ENCODE peak calls at places on chromosomes 16 and 17, in seven cellular contexts. One of them, this sample, is unnamed.
A peak's percentile ranks its signal among the peaks of the same experiment; 100 is the strongest.

GRCh38 chr17:28018439-28019070 is 23.9 kb upstream of the NLK start:
- DNase-seq in NB4: no peak
- DNase-seq in progenitor cell of endocrine pancreas: no peak
- DNase-seq in psoas muscle: no peak
- DNase-seq in activated B cell treated with CpG ODN at 0.5 μM for 24 hours: no peak
- DNase-seq in A549: no peak
- DNase-seq in A673: no peak
- DNase-seq in this sample: no peak

GRCh38 chr17:59837362-59838195 is 55.2 kb downstream of the TUBD1 start:
- DNase-seq in activated B cell treated with CpG ODN at 0.5 μM for 24 hours: no peak
- DNase-seq in A673: peak; percentile 100
- DNase-seq in NB4: peak; percentile 98
- DNase-seq in A549: peak; percentile 81
- DNase-seq in psoas muscle: no peak
- DNase-seq in progenitor cell of endocrine pancreas: peak; percentile 44
- DNase-seq in this sample: peak; percentile 60

GRCh38 chr17:42178817-42179216 is 2.1 kb downstream of the KCNH4 start:
- DNase-seq in NB4: peak; percentile 78
- DNase-seq in progenitor cell of endocrine pancreas: no peak
- DNase-seq in A673: no peak
- DNase-seq in psoas muscle: no peak
- DNase-seq in A549: no peak
- DNase-seq in activated B cell treated with CpG ODN at 0.5 μM for 24 hours: peak; percentile 34
- DNase-seq in this sample: no peak

GRCh38 chr17:79874329-79874981 is 35.2 kb upstream of the CBX4 start:
- DNase-seq in progenitor cell of endocrine pancreas: no peak
- DNase-seq in A549: peak; percentile 95
- DNase-seq in A673: peak; percentile 58
- DNase-seq in activated B cell treated with CpG ODN at 0.5 μM for 24 hours: no peak
- DNase-seq in NB4: peak; percentile 53
- DNase-seq in psoas muscle: no peak
- DNase-seq in this sample: no peak

GRCh38 chr16:9946022-9946720 is 236.1 kb downstream of the GRIN2A start:
- DNase-seq in A673: no peak
- DNase-seq in NB4: no peak
- DNase-seq in progenitor cell of endocrine pancreas: no peak
- DNase-seq in psoas muscle: no peak
- DNase-seq in activated B cell treated with CpG ODN at 0.5 μM for 24 hours: no peak
- DNase-seq in A549: no peak
- DNase-seq in this sample: no peak

GRCh38 chr16:84324439-84325262 is 30.0 kb downstream of the WFDC1 start:
- DNase-seq in A549: no peak
- DNase-seq in progenitor cell of endocrine pancreas: no peak
- DNase-seq in NB4: peak; percentile 60
- DNase-seq in psoas muscle: no peak
- DNase-seq in A673: no peak
- DNase-seq in activated B cell treated with CpG ODN at 0.5 μM for 24 hours: no peak
- DNase-seq in this sample: no peak

GRCh38 chr16:13923703-13924298 is 3.8 kb downstream of the ERCC4 start:
- DNase-seq in A673: peak; percentile 74
- DNase-seq in A549: peak; percentile 36
- DNase-seq in progenitor cell of endocrine pancreas: no peak
- DNase-seq in activated B cell treated with CpG ODN at 0.5 μM for 24 hours: no peak
- DNase-seq in psoas muscle: no peak
- DNase-seq in NB4: peak; percentile 70
- DNase-seq in this sample: no peak

GRCh38 chr17:74631468-74632195 is 8.1 kb upstream of the CD300E start:
- DNase-seq in NB4: peak; percentile 92
- DNase-seq in activated B cell treated with CpG ODN at 0.5 μM for 24 hours: no peak
- DNase-seq in A549: no peak
- DNase-seq in progenitor cell of endocrine pancreas: no peak
- DNase-seq in psoas muscle: no peak
- DNase-seq in A673: no peak
- DNase-seq in this sample: no peak

GRCh38 chr16:78775161-78775561 is 675.7 kb downstream of the WWOX start:
- DNase-seq in NB4: no peak
- DNase-seq in progenitor cell of endocrine pancreas: no peak
- DNase-seq in activated B cell treated with CpG ODN at 0.5 μM for 24 hours: no peak
- DNase-seq in psoas muscle: no peak
- DNase-seq in A673: no peak
- DNase-seq in A549: no peak
- DNase-seq in this sample: no peak

GRCh38 chr16:58127033-58127556 is 2.1 kb downstream of the CFAP20 start:
- DNase-seq in psoas muscle: no peak
- DNase-seq in activated B cell treated with CpG ODN at 0.5 μM for 24 hours: no peak
- DNase-seq in NB4: peak; percentile 44
- DNase-seq in A673: peak; percentile 52
- DNase-seq in A549: no peak
- DNase-seq in progenitor cell of endocrine pancreas: no peak
- DNase-seq in this sample: no peak
- TF ChIP-seq CTCF in psoas muscle: peak; percentile 29
- TF ChIP-seq CTCF in activated B cell treated with CpG ODN at 0.5 μM for 24 hours: no peak
- TF ChIP-seq CTCF in NB4: peak; percentile 22
- TF ChIP-seq CTCF in A673: peak; percentile 55
- TF ChIP-seq CTCF in A549: peak; percentile 31
- TF ChIP-seq CTCF in progenitor cell of endocrine pancreas: peak; percentile 48
- TF ChIP-seq CTCF in this sample: peak; percentile 62

DNA sequence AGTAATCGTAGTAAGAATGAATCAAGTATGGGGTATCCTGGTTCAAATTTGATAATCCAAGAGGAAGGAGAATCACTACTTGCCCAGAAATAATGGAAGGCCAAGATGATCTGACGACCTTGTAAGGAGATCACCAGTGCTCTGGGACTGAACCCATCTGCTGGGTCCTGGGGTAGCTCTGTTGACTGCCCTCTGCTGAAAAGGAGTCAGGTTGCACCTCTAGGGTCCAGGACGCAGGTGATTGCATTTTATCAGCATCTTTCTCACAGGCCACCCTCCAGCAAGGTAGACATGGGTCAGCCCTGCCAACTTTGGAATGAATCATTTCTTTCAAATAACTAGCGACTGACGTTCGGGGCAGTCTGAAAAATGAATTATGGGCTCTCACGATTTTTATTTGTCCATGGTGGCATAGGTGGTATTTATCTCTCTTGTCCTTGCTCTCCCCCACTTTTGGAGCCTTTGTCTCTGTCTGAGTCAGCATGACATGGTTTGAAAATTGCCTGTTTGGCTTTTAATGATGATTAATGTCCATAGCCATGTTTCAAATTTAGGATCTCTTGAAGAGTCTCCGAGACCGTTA is 163.7 kb downstream of the MSI2 start:
- DNase-seq in A673: no peak
- DNase-seq in A549: no peak
- DNase-seq in progenitor cell of endocrine pancreas: no peak
- DNase-seq in activated B cell treated with CpG ODN at 0.5 μM for 24 hours: no peak
- DNase-seq in psoas muscle: no peak
- DNase-seq in NB4: no peak
- DNase-seq in this sample: no peak
- TF ChIP-seq CTCF in A673: no peak
- TF ChIP-seq CTCF in A549: no peak
- TF ChIP-seq CTCF in progenitor cell of endocrine pancreas: no peak
- TF ChIP-seq CTCF in activated B cell treated with CpG ODN at 0.5 μM for 24 hours: no peak
- TF ChIP-seq CTCF in psoas muscle: no peak
- TF ChIP-seq CTCF in NB4: no peak
- TF ChIP-seq CTCF in this sample: no peak

GRCh38 chr17:45837603-45838002 is 7.1 kb upstream of the SPPL2C start:
- DNase-seq in psoas muscle: no peak
- DNase-seq in progenitor cell of endocrine pancreas: no peak
- DNase-seq in A673: no peak
- DNase-seq in A549: no peak
- DNase-seq in NB4: no peak
- DNase-seq in activated B cell treated with CpG ODN at 0.5 μM for 24 hours: no peak
- DNase-seq in this sample: no peak
- TF ChIP-seq CTCF in psoas muscle: no peak
- TF ChIP-seq CTCF in progenitor cell of endocrine pancreas: no peak
- TF ChIP-seq CTCF in A673: no peak
- TF ChIP-seq CTCF in A549: no peak
- TF ChIP-seq CTCF in NB4: no peak
- TF ChIP-seq CTCF in activated B cell treated with CpG ODN at 0.5 μM for 24 hours: no peak
- TF ChIP-seq CTCF in this sample: no peak

GRCh38 chr16:20382202-20382948 is 22.2 kb downstream of the PDILT start:
- DNase-seq in NB4: peak; percentile 16
- DNase-seq in progenitor cell of endocrine pancreas: no peak
- DNase-seq in A673: peak; percentile 4
- DNase-seq in activated B cell treated with CpG ODN at 0.5 μM for 24 hours: no peak
- DNase-seq in psoas muscle: no peak
- DNase-seq in A549: no peak
- DNase-seq in this sample: no peak

GRCh38 chr16:20380782-20381181 is 23.8 kb downstream of the PDILT start:
- DNase-seq in activated B cell treated with CpG ODN at 0.5 μM for 24 hours: no peak
- DNase-seq in NB4: no peak
- DNase-seq in A549: no peak
- DNase-seq in progenitor cell of endocrine pancreas: no peak
- DNase-seq in A673: no peak
- DNase-seq in psoas muscle: no peak
- DNase-seq in this sample: no peak

GRCh38 chr16:20372696-20373095 is 20.2 kb upstream of the UMOD start:
- DNase-seq in psoas muscle: no peak
- DNase-seq in activated B cell treated with CpG ODN at 0.5 μM for 24 hours: no peak
- DNase-seq in A549: no peak
- DNase-seq in A673: no peak
- DNase-seq in progenitor cell of endocrine pancreas: no peak
- DNase-seq in NB4: no peak
- DNase-seq in this sample: no peak

GRCh38 chr16:20377181-20377580 is 24.7 kb upstream of the UMOD start:
- DNase-seq in A549: no peak
- DNase-seq in NB4: no peak
- DNase-seq in psoas muscle: no peak
- DNase-seq in A673: no peak
- DNase-seq in progenitor cell of endocrine pancreas: no peak
- DNase-seq in activated B cell treated with CpG ODN at 0.5 μM for 24 hours: no peak
- DNase-seq in this sample: no peak
- TF ChIP-seq CTCF in A549: no peak
- TF ChIP-seq CTCF in NB4: no peak
- TF ChIP-seq CTCF in psoas muscle: no peak
- TF ChIP-seq CTCF in A673: no peak
- TF ChIP-seq CTCF in progenitor cell of endocrine pancreas: no peak
- TF ChIP-seq CTCF in activated B cell treated with CpG ODN at 0.5 μM for 24 hours: no peak
- TF ChIP-seq CTCF in this sample: no peak

GRCh38 chr17:77503916-77504651 is 363.3 kb downstream of the SEC14L1 start:
- DNase-seq in progenitor cell of endocrine pancreas: no peak
- DNase-seq in activated B cell treated with CpG ODN at 0.5 μM for 24 hours: no peak
- DNase-seq in psoas muscle: peak; percentile 40
- DNase-seq in NB4: no peak
- DNase-seq in A673: no peak
- DNase-seq in A549: no peak
- DNase-seq in this sample: no peak

GRCh38 chr17:77506371-77506991 is 365.7 kb downstream of the SEC14L1 start:
- DNase-seq in psoas muscle: peak; percentile 41
- DNase-seq in NB4: no peak
- DNase-seq in progenitor cell of endocrine pancreas: no peak
- DNase-seq in A673: no peak
- DNase-seq in A549: no peak
- DNase-seq in activated B cell treated with CpG ODN at 0.5 μM for 24 hours: no peak
- DNase-seq in this sample: no peak

GRCh38 chr17:77505460-77505769 is 364.6 kb downstream of the SEC14L1 start:
- DNase-seq in activated B cell treated with CpG ODN at 0.5 μM for 24 hours: no peak
- DNase-seq in progenitor cell of endocrine pancreas: no peak
- DNase-seq in psoas muscle: peak; percentile 7
- DNase-seq in NB4: no peak
- DNase-seq in A549: no peak
- DNase-seq in A673: no peak
- DNase-seq in this sample: no peak

GRCh38 chr17:77503293-77503655 is 362.5 kb downstream of the SEC14L1 start:
- DNase-seq in psoas muscle: peak; percentile 24
- DNase-seq in NB4: no peak
- DNase-seq in A549: no peak
- DNase-seq in A673: no peak
- DNase-seq in activated B cell treated with CpG ODN at 0.5 μM for 24 hours: no peak
- DNase-seq in progenitor cell of endocrine pancreas: no peak
- DNase-seq in this sample: no peak

GRCh38 chr17:77504652-77505459 is 364.1 kb downstream of the SEC14L1 start:
- DNase-seq in progenitor cell of endocrine pancreas: no peak
- DNase-seq in NB4: no peak
- DNase-seq in activated B cell treated with CpG ODN at 0.5 μM for 24 hours: no peak
- DNase-seq in A549: no peak
- DNase-seq in psoas muscle: peak; percentile 24
- DNase-seq in A673: no peak
- DNase-seq in this sample: no peak
- TF ChIP-seq CTCF in progenitor cell of endocrine pancreas: no peak
- TF ChIP-seq CTCF in NB4: no peak
- TF ChIP-seq CTCF in activated B cell treated with CpG ODN at 0.5 μM for 24 hours: no peak
- TF ChIP-seq CTCF in A549: no peak
- TF ChIP-seq CTCF in psoas muscle: no peak
- TF ChIP-seq CTCF in A673: no peak
- TF ChIP-seq CTCF in this sample: no peak

GRCh38 chr17:36643086-36643685 is 41.8 kb downstream of the MRM1 start:
- DNase-seq in progenitor cell of endocrine pancreas: no peak
- DNase-seq in A673: no peak
- DNase-seq in psoas muscle: no peak
- DNase-seq in NB4: no peak
- DNase-seq in A549: no peak
- DNase-seq in activated B cell treated with CpG ODN at 0.5 μM for 24 hours: no peak
- DNase-seq in this sample: no peak

GRCh38 chr17:36650096-36650764 is 48.8 kb downstream of the MRM1 start:
- DNase-seq in A549: no peak
- DNase-seq in psoas muscle: no peak
- DNase-seq in activated B cell treated with CpG ODN at 0.5 μM for 24 hours: no peak
- DNase-seq in progenitor cell of endocrine pancreas: no peak
- DNase-seq in NB4: no peak
- DNase-seq in A673: no peak
- DNase-seq in this sample: no peak

GRCh38 chr17:36645358-36645757 is 44.0 kb downstream of the MRM1 start:
- DNase-seq in A549: no peak
- DNase-seq in progenitor cell of endocrine pancreas: no peak
- DNase-seq in activated B cell treated with CpG ODN at 0.5 μM for 24 hours: no peak
- DNase-seq in A673: no peak
- DNase-seq in psoas muscle: no peak
- DNase-seq in NB4: no peak
- DNase-seq in this sample: no peak

GRCh38 chr17:36652716-36653115 is 51.3 kb downstream of the MRM1 start:
- DNase-seq in progenitor cell of endocrine pancreas: no peak
- DNase-seq in psoas muscle: no peak
- DNase-seq in NB4: no peak
- DNase-seq in A673: no peak
- DNase-seq in activated B cell treated with CpG ODN at 0.5 μM for 24 hours: no peak
- DNase-seq in A549: no peak
- DNase-seq in this sample: no peak

DNA sequence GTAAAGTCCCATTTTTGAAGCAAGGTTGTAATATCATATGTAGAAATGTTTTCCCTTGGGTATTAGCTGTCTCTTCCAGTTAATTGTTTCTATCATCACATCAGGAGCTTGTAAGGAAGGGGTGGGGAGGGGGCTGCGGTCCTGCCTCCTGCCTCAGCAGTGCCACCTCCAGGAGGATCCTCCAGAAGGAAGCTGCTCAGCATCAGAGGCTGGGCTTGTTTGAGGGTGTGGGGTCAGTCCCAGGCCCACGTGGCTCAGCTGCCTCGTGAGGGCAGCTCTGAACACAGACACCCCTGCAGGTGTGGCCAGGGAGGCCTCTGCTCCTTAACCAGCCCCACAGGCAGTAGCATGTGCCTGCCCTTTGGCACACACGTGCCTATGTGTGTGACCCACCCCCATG is 46.2 kb downstream of the MRM1 start:
- DNase-seq in activated B cell treated with CpG ODN at 0.5 μM for 24 hours: no peak
- DNase-seq in NB4: peak; percentile 21
- DNase-seq in psoas muscle: no peak
- DNase-seq in A673: no peak
- DNase-seq in A549: no peak
- DNase-seq in progenitor cell of endocrine pancreas: no peak
- DNase-seq in this sample: no peak
- TF ChIP-seq CTCF in activated B cell treated with CpG ODN at 0.5 μM for 24 hours: no peak
- TF ChIP-seq CTCF in NB4: no peak
- TF ChIP-seq CTCF in psoas muscle: no peak
- TF ChIP-seq CTCF in A673: no peak
- TF ChIP-seq CTCF in A549: no peak
- TF ChIP-seq CTCF in progenitor cell of endocrine pancreas: no peak
- TF ChIP-seq CTCF in this sample: no peak

GRCh38 chr16:27268376-27269299 is at the start of gene NSMCE1:
- DNase-seq in psoas muscle: peak; percentile 99
- DNase-seq in activated B cell treated with CpG ODN at 0.5 μM for 24 hours: peak; percentile 92
- DNase-seq in A549: peak; percentile 96
- DNase-seq in progenitor cell of endocrine pancreas: peak; percentile 75
- DNase-seq in A673: peak; percentile 98
- DNase-seq in NB4: peak; percentile 96
- DNase-seq in this sample: peak; percentile 88
- TF ChIP-seq CTCF in psoas muscle: peak; percentile 24
- TF ChIP-seq CTCF in activated B cell treated with CpG ODN at 0.5 μM for 24 hours: no peak
- TF ChIP-seq CTCF in A549: no peak
- TF ChIP-seq CTCF in progenitor cell of endocrine pancreas: no peak
- TF ChIP-seq CTCF in A673: peak; percentile 18
- TF ChIP-seq CTCF in NB4: no peak
- TF ChIP-seq CTCF in this sample: peak; percentile 35